ENCODE peak calls at places on chromosomes 7 and 10, in nine cellular contexts. L, M, B, U, W, T, H, Q and Z are unnamed samples.
A peak's percentile ranks its signal among the peaks of the same experiment; 100 is the strongest.

GRCh38 chr10:44911081-44911540 is at the start of gene TMEM72:
- DNase-seq in M (no peak), T (peak; percentile 80), L (no peak), Q (no peak), W (no peak), H (no peak), U (peak; percentile 8), B (peak; percentile 38), Z (peak; percentile 62)

GRCh38 chr10:34670101-34670500 is 145.0 kb downstream of the PARD3 start:
- DNase-seq in B (no peak), T (no peak), W (no peak), Q (no peak), U (no peak), M (peak; percentile 23), H (no peak), L (no peak), Z (no peak)

GRCh38 chr7:131605280-131605878 is 49.0 kb upstream of the PODXL start:
- DNase-seq in B (peak; percentile 31), U (no peak), W (no peak), L (no peak), Q (no peak), M (no peak), H (peak; percentile 37), T (no peak), Z (no peak)

GRCh38 chr7:71198391-71198790 is 66.4 kb downstream of the GALNT17 start:
- DNase-seq in L (no peak), Q (no peak), M (no peak), B (no peak), U (no peak), H (no peak), T (no peak), W (no peak), Z (no peak)

GRCh38 chr10:34996843-34997242 is 93.3 kb downstream of the CUL2 start:
- DNase-seq in B (no peak), Q (peak; percentile 16), L (no peak), U (peak; percentile 97), T (no peak), W (no peak), M (no peak), H (peak; percentile 83), Z (no peak)

GRCh38 chr7:116769541-116769940 is 92.8 kb upstream of the CAPZA2 start:
- DNase-seq in L (no peak), W (no peak), U (no peak), B (no peak), T (no peak), H (no peak), M (no peak), Q (no peak), Z (no peak)

GRCh38 chr10:4023997-4024396 is 239.0 kb upstream of the KLF6 start:
- DNase-seq in U (peak; percentile 26), L (no peak), M (no peak), W (no peak), H (no peak), T (no peak), Q (peak; percentile 27), B (no peak), Z (no peak)

GRCh38 chr10:61475449-61475873 is 22.3 kb upstream of the TMEM26 start:
- DNase-seq in T (no peak), U (peak; percentile 64), Q (peak; percentile 66), B (no peak), H (peak; percentile 68), L (no peak), W (no peak), M (no peak), Z (no peak)

GRCh38 chr10:50614444-50615137 is 9.2 kb downstream of the SGMS1 start:
- DNase-seq in T (no peak), Q (no peak), W (no peak), B (no peak), M (peak; percentile 3), H (no peak), L (peak; percentile 44), U (no peak), Z (peak; percentile 70)